ENCODE peak calls at places on chromosomes 12 and 14, in four cellular contexts. U is HTR-8/SVneo, E is neural progenitor cell, O is Kasumi-1. C is an unnamed sample.

GRCh38 chr14:99183311-99183710 is 88.7 kb downstream of the BCL11B start:
- DNase-seq in E (no peak), U (no peak), O (no peak), C (no peak)

GRCh38 chr14:104222396-104223036 is 84.1 kb downstream of the KIF26A start:
- DNase-seq in O (no peak), U (no peak), E (no peak), C (no peak)

GRCh38 chr12:10031771-10032175 is 1.3 kb downstream of the CLEC9A start:
- DNase-seq in O (no peak), U (peak), E (no peak), C (peak)

GRCh38 chr14:51806026-51806590 is 54.3 kb upstream of the GNG2 start:
- DNase-seq in U (no peak), O (no peak), E (no peak), C (no peak)

GRCh38 chr14:101583709-101584048 is 22.4 kb downstream of the DIO3 start:
- DNase-seq in E (no peak), O (no peak), U (no peak), C (no peak)

GRCh38 chr14:72740966-72741835 is 152.7 kb downstream of the DPF3 start:
- DNase-seq in U (no peak), O (no peak), E (no peak), C (no peak)

GRCh38 chr12:116759783-116760581 is 21.9 kb downstream of the RNFT2 start:
- DNase-seq in E (no peak), U (no peak), O (no peak), C (no peak)

GRCh38 chr12:86698581-86698980 is 442.4 kb upstream of the MGAT4C start:
- DNase-seq in E (no peak), O (no peak), U (no peak), C (no peak)

GRCh38 chr12:116358850-116359761 is 81.6 kb upstream of the MED13L start:
- DNase-seq in E (peak), U (peak), O (peak), C (peak)

GRCh38 chr12:57171668-57172067 is 24.2 kb upstream of the LRP1-AS start:
- DNase-seq in U (no peak), E (no peak), O (no peak), C (no peak)

GRCh38 chr14:50800032-50800431 is 30.9 kb downstream of the NIN start:
- DNase-seq in U (no peak), O (no peak), E (no peak), C (no peak)

GRCh38 chr14:90703841-90704240 is 112.4 kb downstream of the TTC7B start:
- DNase-seq in O (no peak), U (no peak), E (no peak), C (no peak)

GRCh38 chr12:72072613-72073212 is 134.1 kb downstream of the TPH2 start:
- DNase-seq in E (no peak), O (no peak), U (no peak), C (no peak)

C was measured in retinal pigment epithelial cell.